ENCODE peak calls at places on chromosomes 3 and 15, in four cellular contexts. D is WTC11, O is A549, R is K562. L is an unnamed sample.

GRCh38 chr3:42161050-42161935 is 70.1 kb downstream of the TRAK1 start:
- DNase-seq in D (no peak), O (no peak), R (no peak), L (peak)

GRCh38 chr3:121295453-121295852 is 250.3 kb downstream of the POLQ start:
- DNase-seq in D (no peak), O (no peak), R (no peak), L (no peak)

GRCh38 chr15:60009124-60009523 is 5.0 kb downstream of the FOXB1 start:
- DNase-seq in D (no peak), O (no peak), R (no peak), L (no peak)

GRCh38 chr15:25608926-25609325 is 170.1 kb upstream of the UBE3A start:
- DNase-seq in D (no peak), O (no peak), R (no peak), L (no peak)

GRCh38 chr3:5217824-5218595 is 30.5 kb downstream of the EDEM1 start:
- DNase-seq in D (no peak), O (no peak), R (no peak), L (no peak)

GRCh38 chr15:77819271-77819806 is 186.6 kb upstream of the LINGO1 start:
- DNase-seq in D (peak), O (no peak), R (no peak), L (no peak)

GRCh38 chr15:50627351-50628055 is 59.1 kb downstream of the TRPM7 start:
- DNase-seq in D (no peak), O (no peak), R (no peak), L (no peak)

GRCh38 chr15:65377105-65377975 is 462 bp downstream of the IGDCC3 start:
- DNase-seq in D (peak), O (peak), R (no peak), L (no peak)

GRCh38 chr15:40803076-40803475 is 3.8 kb upstream of the ZFYVE19 start:
- DNase-seq in D (no peak), O (no peak), R (no peak), L (no peak)

GRCh38 chr15:84749111-84749991 is 959 bp downstream of the ZNF592 start:
- DNase-seq in D (peak), O (peak), R (peak), L (peak)

GRCh38 chr3:119293761-119294401 is at the start of gene ARHGAP31:
- DNase-seq in D (peak), O (peak), R (peak), L (peak)

GRCh38 chr3:14491396-14492190 is 48.5 kb downstream of the GRIP2 start:
- DNase-seq in D (no peak), O (no peak), R (no peak), L (no peak)

GRCh38 chr3:117736851-117737250 is 1027.3 kb downstream of the TUSC7 start:
- DNase-seq in D (no peak), O (no peak), R (no peak), L (no peak)

GRCh38 chr3:161217496-161217895 is 3.6 kb upstream of the NMD3 start:
- DNase-seq in D (no peak), O (peak), R (no peak), L (peak)

GRCh38 chr3:43893721-43894120 is 203.0 kb downstream of the ABHD5 start:
- DNase-seq in D (no peak), O (peak), R (no peak), L (no peak)

GRCh38 chr3:52281980-52282801 is 3.7 kb upstream of the WDR82 start:
- DNase-seq in D (no peak), O (no peak), R (no peak), L (peak)

GRCh38 chr3:65584002-65584401 is 454.7 kb downstream of the MAGI1 start:
- DNase-seq in D (no peak), O (no peak), R (no peak), L (no peak)

GRCh38 chr3:126067959-126068358 is 16.0 kb downstream of the SLC41A3 start:
- DNase-seq in D (no peak), O (no peak), R (no peak), L (no peak)

GRCh38 chr3:8650583-8651416 is 6.2 kb upstream of the SSUH2 start:
- DNase-seq in D (no peak), O (no peak), R (no peak), L (peak)

GRCh38 chr3:163773136-163773535 is 1305.2 kb downstream of the SI start:
- DNase-seq in D (no peak), O (no peak), R (no peak), L (peak)

GRCh38 chr15:89492111-89492641 is 4.2 kb downstream of the RHCG start:
- DNase-seq in D (peak), O (no peak), R (no peak), L (no peak)

GRCh38 chr3:42014949-42015533 is 53.1 kb upstream of the ULK4 start:
- DNase-seq in D (peak), O (no peak), R (peak), L (peak)

GRCh38 chr3:10927551-10927950 is 65.0 kb upstream of the SLC6A1 start:
- DNase-seq in D (no peak), O (no peak), R (no peak), L (no peak)

GRCh38 chr3:129611812-129612349 is 5.4 kb upstream of the PLXND1 start:
- DNase-seq in D (peak), O (peak), R (no peak), L (peak)

GRCh38 chr3:139679218-139679617 is 1.4 kb upstream of the NMNAT3 start:
- DNase-seq in D (no peak), O (no peak), R (no peak), L (no peak)

GRCh38 chr3:138946554-138947302 is at the start of the genes FOXL2 and FOXL2NB:
- DNase-seq in D (peak), O (peak), R (peak), L (no peak)

GRCh38 chr3:11198070-11198469 is 43.8 kb downstream of the HRH1 start:
- DNase-seq in D (no peak), O (no peak), R (no peak), L (no peak)

GRCh38 chr3:149376728-149377407 is 581 bp downstream of the TM4SF1 start:
- DNase-seq in D (no peak), O (no peak), R (no peak), L (no peak)

GRCh38 chr15:90812881-90813280 is 55.5 kb upstream of the FURIN start:
- DNase-seq in D (no peak), O (no peak), R (no peak), L (no peak)

GRCh38 chr15:39641187-39641889 is 60.5 kb downstream of the THBS1 start:
- DNase-seq in D (no peak), O (no peak), R (no peak), L (no peak)

GRCh38 chr3:177529716-177530335 is 332.5 kb upstream of the TBL1XR1 start:
- DNase-seq in D (no peak), O (no peak), R (no peak), L (no peak)

GRCh38 chr3:65033577-65033976 is 345.8 kb upstream of the ADAMTS9 start:
- DNase-seq in D (no peak), O (no peak), R (no peak), L (no peak)

GRCh38 chr15:70876011-70876410 is 16.2 kb downstream of the THAP10 start:
- DNase-seq in D (no peak), O (no peak), R (no peak), L (no peak)

GRCh38 chr3:7683431-7683830 is 818.2 kb upstream of the LMCD1 start:
- DNase-seq in D (no peak), O (no peak), R (no peak), L (no peak)

GRCh38 chr3:119913021-119913420 is 131.1 kb downstream of the NR1I2 start:
- DNase-seq in D (no peak), O (no peak), R (no peak), L (no peak)

GRCh38 chr15:92391640-92392039 is 2.0 kb upstream of the ST8SIA2 start:
- DNase-seq in D (peak), O (peak), R (peak), L (peak)

GRCh38 chr3:16011376-16011775 is 163.1 kb upstream of the GALNT15 start:
- DNase-seq in D (no peak), O (no peak), R (no peak), L (no peak)

DNA sequence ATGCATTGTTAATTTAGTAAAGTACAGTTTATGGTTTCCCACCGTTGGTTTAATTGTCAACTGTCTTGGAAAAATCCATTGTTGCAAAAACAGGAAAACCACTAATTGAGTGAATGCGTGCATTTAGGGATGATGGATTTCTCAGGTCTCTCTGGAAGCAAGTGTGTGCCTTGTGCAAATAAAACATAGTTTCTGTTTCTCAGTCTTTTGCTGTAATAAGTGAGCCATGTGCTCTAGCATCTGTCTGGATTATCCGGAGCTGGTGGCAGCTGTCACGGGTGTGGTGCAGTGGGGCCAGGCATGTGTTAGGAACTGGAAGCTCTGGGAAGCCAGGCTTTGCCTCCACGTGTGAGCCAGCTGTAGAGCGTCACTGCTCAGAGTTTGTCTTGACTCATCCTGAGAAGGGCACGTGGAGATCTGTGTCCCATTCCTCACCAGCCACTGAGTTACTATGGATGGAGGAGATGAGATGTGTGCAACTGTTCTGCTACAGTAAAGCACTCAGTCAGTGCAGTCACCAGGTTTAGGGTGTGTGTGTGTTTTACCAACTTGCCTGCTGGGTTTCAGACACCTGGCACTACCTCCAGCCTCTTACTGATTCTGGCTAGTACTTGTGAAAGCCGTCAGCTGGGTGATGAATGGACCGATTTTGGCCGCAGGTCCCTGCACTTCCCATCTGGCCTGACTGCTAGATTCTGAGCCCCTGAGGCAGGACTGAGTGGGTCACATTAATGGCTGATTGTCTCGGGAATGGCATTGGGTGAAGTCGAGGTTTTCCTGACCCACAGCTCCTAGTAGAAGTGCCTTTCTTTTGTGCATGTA is 7.2 kb downstream of the APBA2 start:
- DNase-seq in D (no peak), O (no peak), R (no peak), L (no peak)
- TF ChIP-seq NR3C1 in D (no peak), O (no peak), R (no peak), L (no peak)

GRCh38 chr3:111621535-111621934 is 26.4 kb upstream of the ZBED2 start:
- DNase-seq in D (peak), O (peak), R (peak), L (peak)

DNA sequence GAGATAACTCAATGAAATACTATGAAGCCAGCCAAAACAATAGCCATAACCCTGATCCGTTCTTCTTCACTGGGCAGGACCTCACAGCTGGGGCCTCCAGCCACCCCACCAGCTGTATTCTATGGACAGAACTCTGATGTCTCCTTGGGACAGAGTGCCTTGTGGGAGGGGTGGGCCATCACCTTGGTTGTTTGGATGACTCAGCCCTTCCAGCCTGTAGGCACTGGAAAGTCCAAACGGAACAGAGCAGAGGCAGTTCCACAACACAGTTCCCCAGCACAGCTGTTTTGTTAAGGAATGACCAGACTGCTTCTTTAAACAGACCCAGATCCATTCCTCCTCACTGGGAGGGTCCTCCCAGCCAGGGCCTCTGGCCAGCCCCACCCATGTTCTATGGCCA is 31.9 kb upstream of the ZBED2 start:
- DNase-seq in D (no peak), O (no peak), R (no peak), L (no peak)
- TF ChIP-seq NR3C1 in D (no peak), O (no peak), R (no peak), L (no peak)

DNA sequence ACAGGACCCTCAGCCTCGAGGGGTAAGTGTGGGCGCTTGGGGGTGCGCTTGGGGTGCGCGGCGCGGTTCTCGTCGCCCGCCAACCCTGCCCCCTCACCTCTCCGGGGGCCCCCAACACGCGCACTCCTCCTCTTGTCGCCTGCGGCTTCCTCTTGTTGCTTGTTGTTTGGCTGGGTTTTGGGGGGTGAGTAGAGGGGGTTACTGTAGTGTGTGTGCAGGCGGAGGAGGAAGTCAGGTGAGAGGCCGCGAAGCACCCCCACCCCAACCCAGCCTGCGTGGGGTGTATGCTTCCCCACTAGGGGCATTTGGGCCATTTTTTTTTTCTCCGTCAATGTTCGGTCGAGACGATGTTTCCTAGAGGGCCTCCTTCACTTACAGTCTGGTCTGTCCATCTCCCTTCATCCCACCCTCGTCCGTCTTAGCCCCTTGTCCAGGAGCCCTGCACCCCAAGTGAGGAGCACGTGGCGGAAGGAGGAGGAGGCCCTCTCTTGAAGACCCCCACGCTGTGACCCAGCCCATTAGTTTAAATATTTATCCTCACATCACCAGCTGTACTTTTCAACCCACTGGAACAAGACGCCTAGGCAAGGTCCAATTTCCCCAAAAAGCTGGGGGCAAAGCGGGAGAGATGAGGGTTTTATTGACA is 20.4 kb upstream of the SATB1 start:
- DNase-seq in D (no peak), O (no peak), R (no peak), L (no peak)
- TF ChIP-seq NR3C1 in D (no peak), O (no peak), R (no peak), L (no peak)

GRCh38 chr3:18585019-18585968 is 160.2 kb upstream of the SATB1 start:
- DNase-seq in D (no peak), O (no peak), R (no peak), L (no peak)

GRCh38 chr3:18579659-18580058 is 154.5 kb upstream of the SATB1 start:
- DNase-seq in D (no peak), O (no peak), R (no peak), L (no peak)

GRCh38 chr3:18586076-18586475 is 160.9 kb upstream of the SATB1 start:
- DNase-seq in D (no peak), O (no peak), R (no peak), L (no peak)

GRCh38 chr3:18575573-18575972 is 150.4 kb upstream of the SATB1 start:
- DNase-seq in D (no peak), O (no peak), R (no peak), L (no peak)

GRCh38 chr3:18580268-18580667 is 155.1 kb upstream of the SATB1 start:
- DNase-seq in D (no peak), O (no peak), R (no peak), L (no peak)
- TF ChIP-seq NR3C1 in D (no peak), O (no peak), R (no peak), L (no peak)

DNA sequence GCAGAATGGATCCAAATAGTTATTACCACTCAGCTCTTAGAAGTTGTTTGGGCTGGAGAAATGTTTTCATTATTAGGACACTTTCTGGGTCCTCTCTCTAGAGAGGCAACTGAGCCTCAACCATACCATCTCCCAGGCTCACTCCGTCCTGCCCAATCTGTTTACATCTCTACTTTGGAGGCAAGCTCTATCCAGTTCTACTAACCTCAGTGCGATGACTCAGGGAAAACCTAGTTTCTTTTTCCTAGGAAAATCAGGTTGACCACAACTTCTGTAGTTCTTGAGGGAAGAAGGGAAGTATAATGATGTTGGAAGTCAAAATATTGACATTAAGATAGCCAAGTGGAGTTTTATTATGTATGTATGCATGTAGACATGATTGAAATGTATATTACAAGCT is 40.4 kb downstream of the LPP start:
- DNase-seq in D (no peak), O (no peak), R (no peak), L (no peak)
- TF ChIP-seq NR3C1 in D (no peak), O (no peak), R (no peak), L (no peak)

DNA sequence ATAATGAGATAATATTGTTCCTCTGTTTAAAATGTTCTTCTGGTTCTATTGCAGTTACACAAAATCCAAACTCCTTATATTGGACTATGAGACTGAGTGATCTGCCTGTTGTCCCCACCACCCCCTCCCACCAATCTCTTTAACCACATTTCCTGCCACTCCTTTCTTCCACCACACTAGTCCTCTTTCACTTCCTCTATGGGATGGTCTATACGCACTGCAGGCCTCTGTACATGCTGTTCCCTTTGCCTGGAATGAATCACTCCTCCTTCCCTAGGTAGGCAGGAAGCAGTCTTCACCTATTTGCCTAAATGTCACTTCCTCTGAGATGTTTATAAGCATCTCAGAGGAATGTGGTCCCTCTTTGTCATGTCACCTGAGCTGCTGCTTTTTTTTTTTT is 4.0 kb downstream of the MAP2K1 start:
- DNase-seq in D (no peak), O (no peak), R (peak), L (no peak)
- TF ChIP-seq NR3C1 in D (no peak), O (no peak), R (no peak), L (no peak)

DNA sequence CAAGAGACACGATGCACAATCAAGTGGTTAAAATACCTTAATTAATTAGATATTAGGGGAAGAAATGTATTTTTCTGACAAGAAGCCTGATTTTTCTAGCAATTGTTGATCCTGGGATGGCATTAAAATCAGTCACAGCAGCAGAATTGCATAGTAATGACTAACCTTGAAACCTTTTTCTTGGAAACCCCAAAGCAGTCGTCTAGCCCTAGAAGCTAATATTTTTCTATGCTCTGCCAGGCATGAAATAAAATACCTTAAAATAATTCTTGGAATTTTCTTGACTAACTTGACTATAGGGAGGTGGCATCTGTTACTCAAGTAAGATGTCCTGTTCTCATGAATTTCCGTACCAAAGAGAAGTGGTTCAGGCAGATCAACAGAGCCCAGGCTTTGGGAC is 204.1 kb downstream of the THRB start:
- DNase-seq in D (no peak), O (no peak), R (no peak), L (no peak)
- TF ChIP-seq NR3C1 in D (no peak), O (no peak), R (no peak), L (no peak)